ENCODE peak calls at places on chromosomes 16 and 17, in ten cellular contexts. W, K, R, N, J, Z, A, E, U and V are unnamed samples.
A peak's percentile ranks its signal among the peaks of the same experiment; 100 is the strongest.

GRCh38 chr17:70929226-70929625 is 759.9 kb downstream of the KCNJ2 start:
- DNase-seq in W (no peak), K (no peak), R (peak; percentile 27), N (no peak), J (no peak), Z (no peak), A (no peak), E (no peak), U (no peak), V (no peak)

GRCh38 chr17:68580236-68580903 is 20.8 kb downstream of the FAM20A start:
- DNase-seq in W (peak; percentile 20), K (no peak), R (peak; percentile 84), N (no peak), J (no peak), Z (peak; percentile 56), A (no peak), E (no peak), U (no peak), V (peak; percentile 97)

GRCh38 chr17:51739245-51739886 is 419.1 kb downstream of the CA10 start:
- DNase-seq in W (no peak), K (no peak), R (no peak), N (no peak), J (no peak), Z (no peak), A (no peak), E (no peak), U (no peak), V (no peak)

GRCh38 chr16:9123871-9124270 is 32.4 kb downstream of the HAPSTR1 start:
- DNase-seq in W (no peak), K (no peak), R (no peak), N (no peak), J (peak; percentile 63), Z (peak; percentile 65), A (no peak), E (no peak), U (no peak), V (no peak)

GRCh38 chr17:66353937-66354401 is 51.6 kb downstream of the PRKCA start:
- DNase-seq in W (peak; percentile 45), K (no peak), R (no peak), N (no peak), J (no peak), Z (no peak), A (no peak), E (no peak), U (no peak), V (peak; percentile 82)

GRCh38 chr16:2257726-2258125 is 6.3 kb upstream of the ECI1 start:
- DNase-seq in W (no peak), K (no peak), R (no peak), N (no peak), J (no peak), Z (no peak), A (no peak), E (no peak), U (no peak), V (no peak)

GRCh38 chr17:35889818-35890773 is 9.9 kb upstream of the CCL5 start:
- DNase-seq in W (peak; percentile 61), K (no peak), R (peak; percentile 26), N (no peak), J (no peak), Z (peak; percentile 50), A (no peak), E (no peak), U (peak; percentile 40), V (peak; percentile 83)

GRCh38 chr17:57257911-57258885 is 1.9 kb downstream of the MSI2 start:
- DNase-seq in W (no peak), K (no peak), R (no peak), N (peak; percentile 78), J (no peak), Z (no peak), A (no peak), E (no peak), U (no peak), V (peak; percentile 8)

GRCh38 chr16:87333101-87333500 is 15.9 kb upstream of the C16orf95 start:
- DNase-seq in W (no peak), K (no peak), R (no peak), N (no peak), J (no peak), Z (no peak), A (no peak), E (no peak), U (no peak), V (no peak)

GRCh38 chr16:2147981-2148671 is at the start of gene RAB26:
- DNase-seq in W (no peak), K (peak; percentile 53), R (peak; percentile 73), N (peak; percentile 86), J (peak; percentile 95), Z (peak; percentile 93), A (peak; percentile 58), E (peak; percentile 53), U (no peak), V (no peak)

GRCh38 chr17:69909389-69909788 is 165.6 kb upstream of the KCNJ16 start:
- DNase-seq in W (no peak), K (no peak), R (peak; percentile 14), N (no peak), J (no peak), Z (no peak), A (no peak), E (no peak), U (no peak), V (no peak)

GRCh38 chr17:31449746-31450145 is 58.3 kb downstream of the RAB11FIP4 start:
- DNase-seq in W (no peak), K (no peak), R (no peak), N (no peak), J (no peak), Z (no peak), A (no peak), E (no peak), U (no peak), V (no peak)

GRCh38 chr16:17070882-17071592 is 399.7 kb downstream of the XYLT1 start:
- DNase-seq in W (no peak), K (peak; percentile 86), R (no peak), N (peak; percentile 48), J (peak; percentile 26), Z (no peak), A (no peak), E (peak; percentile 78), U (peak; percentile 65), V (no peak)

GRCh38 chr17:76683921-76684745 is 26.6 kb downstream of the MXRA7 start:
- DNase-seq in W (no peak), K (no peak), R (no peak), N (no peak), J (no peak), Z (no peak), A (no peak), E (no peak), U (no peak), V (no peak)

GRCh38 chr16:56994311-56994710 is 5.0 kb downstream of the NLRC5 start:
- DNase-seq in W (no peak), K (no peak), R (no peak), N (no peak), J (no peak), Z (no peak), A (no peak), E (no peak), U (no peak), V (no peak)

GRCh38 chr17:78129385-78130079 is 977 bp upstream of the TMC6 start:
- DNase-seq in W (no peak), K (peak; percentile 59), R (no peak), N (no peak), J (peak; percentile 12), Z (no peak), A (no peak), E (no peak), U (no peak), V (no peak)

GRCh38 chr16:1019234-1019933 is 37.8 kb downstream of the SOX8 start:
- DNase-seq in W (no peak), K (no peak), R (peak; percentile 89), N (no peak), J (peak; percentile 33), Z (no peak), A (no peak), E (no peak), U (no peak), V (peak; percentile 52)

GRCh38 chr16:70438983-70439862 is at the start of gene ST3GAL2:
- DNase-seq in W (peak; percentile 62), K (peak; percentile 94), R (peak; percentile 95), N (peak; percentile 98), J (peak; percentile 87), Z (peak; percentile 94), A (peak; percentile 92), E (peak; percentile 90), U (no peak), V (peak; percentile 86)

GRCh38 chr17:61139219-61139618 is 260.4 kb upstream of the TBX2 start:
- DNase-seq in W (peak; percentile 79), K (peak; percentile 38), R (peak; percentile 81), N (no peak), J (no peak), Z (no peak), A (no peak), E (no peak), U (peak; percentile 26), V (peak; percentile 28)